ENCODE peak calls at places on chromosomes 4 and X, in four cellular contexts. One of them, this sample, is unnamed.
A peak's percentile ranks its signal among the peaks of the same experiment; 100 is the strongest.

GRCh38 chr4:21067351-21067750 is 367.1 kb downstream of the PACRGL start:
- DNase-seq in H9: no peak
- DNase-seq in neuronal stem cell: no peak
- DNase-seq in IMR-90: no peak
- DNase-seq in this sample: no peak

GRCh38 chr4:6907658-6908191 is 1.9 kb upstream of the TBC1D14 start:
- DNase-seq in H9: peak; percentile 71
- DNase-seq in neuronal stem cell: no peak
- DNase-seq in IMR-90: no peak
- DNase-seq in this sample: peak; percentile 66

GRCh38 chr4:34953145-34953799 is 1291.0 kb downstream of the ARAP2 start:
- DNase-seq in neuronal stem cell: no peak
- DNase-seq in H9: peak; percentile 76
- DNase-seq in IMR-90: no peak
- DNase-seq in this sample: peak; percentile 72

GRCh38 chrX:55624403-55624802 is 1.2 kb downstream of the FOXR2 start:
- DNase-seq in neuronal stem cell: no peak
- DNase-seq in IMR-90: no peak
- DNase-seq in H9: no peak
- DNase-seq in this sample: no peak

GRCh38 chr4:3386486-3386885 is 55.3 kb upstream of the HGFAC start:
- DNase-seq in IMR-90: no peak
- DNase-seq in H9: no peak
- DNase-seq in neuronal stem cell: no peak
- DNase-seq in this sample: no peak

GRCh38 chr4:41331224-41331623 is 74.5 kb downstream of the UCHL1 start:
- DNase-seq in IMR-90: no peak
- DNase-seq in neuronal stem cell: no peak
- DNase-seq in H9: no peak
- DNase-seq in this sample: no peak

GRCh38 chr4:176498857-176499256 is 179.1 kb downstream of the SPCS3 start:
- DNase-seq in neuronal stem cell: no peak
- DNase-seq in H9: no peak
- DNase-seq in IMR-90: peak; percentile 66
- DNase-seq in this sample: no peak

GRCh38 chr4:155959417-155959816 is 5.8 kb upstream of the CTSO start:
- DNase-seq in neuronal stem cell: no peak
- DNase-seq in H9: no peak
- DNase-seq in IMR-90: no peak
- DNase-seq in this sample: no peak

GRCh38 chr4:113641025-113641431 is 120.5 kb downstream of the CAMK2D start:
- DNase-seq in H9: no peak
- DNase-seq in IMR-90: no peak
- DNase-seq in neuronal stem cell: no peak
- DNase-seq in this sample: no peak

GRCh38 chr4:175805863-175806262 is 6.2 kb downstream of the GPM6A start:
- DNase-seq in IMR-90: no peak
- DNase-seq in H9: no peak
- DNase-seq in neuronal stem cell: no peak
- DNase-seq in this sample: no peak

GRCh38 chr4:185093573-185093972 is 49.5 kb upstream of the SLC25A4 start:
- DNase-seq in neuronal stem cell: no peak
- DNase-seq in IMR-90: no peak
- DNase-seq in H9: no peak
- DNase-seq in this sample: no peak

GRCh38 chr4:47071863-47072441 is 40.6 kb downstream of the GABRB1 start:
- DNase-seq in H9: no peak
- DNase-seq in IMR-90: peak; percentile 86
- DNase-seq in neuronal stem cell: no peak
- DNase-seq in this sample: no peak

GRCh38 chrX:123570011-123570590 is 162.8 kb downstream of the THOC2 start:
- DNase-seq in IMR-90: no peak
- DNase-seq in neuronal stem cell: no peak
- DNase-seq in H9: no peak
- DNase-seq in this sample: no peak

GRCh38 chr4:82811838-82812672 is 13.5 kb upstream of the SCD5 start:
- DNase-seq in IMR-90: peak; percentile 41
- DNase-seq in neuronal stem cell: peak; percentile 57
- DNase-seq in H9: no peak
- DNase-seq in this sample: peak; percentile 82

GRCh38 chrX:31201503-31201902 is 129.7 kb upstream of the FTHL17 start:
- DNase-seq in neuronal stem cell: no peak
- DNase-seq in IMR-90: no peak
- DNase-seq in H9: no peak
- DNase-seq in this sample: no peak

GRCh38 chr4:143360838-143361237 is 24.2 kb downstream of the GAB1 start:
- DNase-seq in H9: no peak
- DNase-seq in IMR-90: no peak
- DNase-seq in neuronal stem cell: no peak
- DNase-seq in this sample: no peak

GRCh38 chr4:40744218-40744617 is 5.5 kb upstream of the NSUN7 start:
- DNase-seq in neuronal stem cell: no peak
- DNase-seq in H9: no peak
- DNase-seq in IMR-90: no peak
- DNase-seq in this sample: no peak

GRCh38 chr4:185865901-185866328 is 53.9 kb upstream of the SORBS2 start:
- DNase-seq in neuronal stem cell: no peak
- DNase-seq in H9: no peak
- DNase-seq in IMR-90: peak; percentile 44
- DNase-seq in this sample: no peak

GRCh38 chr4:13126976-13127910 is 356.9 kb downstream of the RAB28 start:
- DNase-seq in neuronal stem cell: no peak
- DNase-seq in IMR-90: no peak
- DNase-seq in H9: no peak
- DNase-seq in this sample: no peak

GRCh38 chr4:39134674-39135073 is 47.7 kb upstream of the WDR19 start:
- DNase-seq in IMR-90: peak; percentile 1
- DNase-seq in neuronal stem cell: no peak
- DNase-seq in H9: no peak
- DNase-seq in this sample: no peak

GRCh38 chr4:172996571-172997216 is 171.9 kb upstream of the GALNT7 start:
- DNase-seq in IMR-90: peak; percentile 91
- DNase-seq in H9: no peak
- DNase-seq in neuronal stem cell: no peak
- DNase-seq in this sample: no peak

GRCh38 chr4:120857312-120857711 is 65.2 kb downstream of the PRDM5 start:
- DNase-seq in IMR-90: peak; percentile 52
- DNase-seq in neuronal stem cell: no peak
- DNase-seq in H9: no peak
- DNase-seq in this sample: no peak

GRCh38 chrX:121028419-121028818 is 19.0 kb upstream of the GLUD2 start:
- DNase-seq in neuronal stem cell: no peak
- DNase-seq in H9: no peak
- DNase-seq in IMR-90: no peak
- DNase-seq in this sample: no peak

GRCh38 chr4:99088485-99089365 is at the start of gene ADH5:
- DNase-seq in H9: peak; percentile 89
- DNase-seq in IMR-90: peak; percentile 81
- DNase-seq in neuronal stem cell: peak; percentile 82
- DNase-seq in this sample: peak; percentile 90

GRCh38 chr4:82643994-82644730 is 82.4 kb upstream of the TMEM150C start:
- DNase-seq in IMR-90: peak; percentile 58
- DNase-seq in H9: no peak
- DNase-seq in neuronal stem cell: no peak
- DNase-seq in this sample: no peak

GRCh38 chr4:8308144-8308543 is 38.6 kb downstream of the HTRA3 start:
- DNase-seq in H9: no peak
- DNase-seq in neuronal stem cell: no peak
- DNase-seq in IMR-90: no peak
- DNase-seq in this sample: no peak

GRCh38 chr4:105836537-105836936 is 58.7 kb upstream of the NPNT start:
- DNase-seq in H9: no peak
- DNase-seq in IMR-90: no peak
- DNase-seq in neuronal stem cell: no peak
- DNase-seq in this sample: peak; percentile 16

GRCh38 chrX:39816871-39817731 is 280.7 kb downstream of the BCOR start:
- DNase-seq in IMR-90: peak; percentile 54
- DNase-seq in neuronal stem cell: no peak
- DNase-seq in H9: peak; percentile 93
- DNase-seq in this sample: peak; percentile 92

GRCh38 chr4:7005571-7005970 is 37.6 kb upstream of the TADA2B start:
- DNase-seq in neuronal stem cell: no peak
- DNase-seq in H9: no peak
- DNase-seq in IMR-90: no peak
- DNase-seq in this sample: no peak

GRCh38 chr4:1970926-1971325 is 37.8 kb downstream of the NELFA start:
- DNase-seq in H9: no peak
- DNase-seq in neuronal stem cell: no peak
- DNase-seq in IMR-90: no peak
- DNase-seq in this sample: no peak

GRCh38 chrX:54358424-54359211 is 772 bp upstream of the WNK3 start:
- DNase-seq in H9: peak; percentile 83
- DNase-seq in neuronal stem cell: peak; percentile 91
- DNase-seq in IMR-90: peak; percentile 41
- DNase-seq in this sample: peak; percentile 92

GRCh38 chr4:38803833-38804653 is 548 bp downstream of the TLR1 start:
- DNase-seq in IMR-90: no peak
- DNase-seq in neuronal stem cell: no peak
- DNase-seq in H9: no peak
- DNase-seq in this sample: no peak

DNA sequence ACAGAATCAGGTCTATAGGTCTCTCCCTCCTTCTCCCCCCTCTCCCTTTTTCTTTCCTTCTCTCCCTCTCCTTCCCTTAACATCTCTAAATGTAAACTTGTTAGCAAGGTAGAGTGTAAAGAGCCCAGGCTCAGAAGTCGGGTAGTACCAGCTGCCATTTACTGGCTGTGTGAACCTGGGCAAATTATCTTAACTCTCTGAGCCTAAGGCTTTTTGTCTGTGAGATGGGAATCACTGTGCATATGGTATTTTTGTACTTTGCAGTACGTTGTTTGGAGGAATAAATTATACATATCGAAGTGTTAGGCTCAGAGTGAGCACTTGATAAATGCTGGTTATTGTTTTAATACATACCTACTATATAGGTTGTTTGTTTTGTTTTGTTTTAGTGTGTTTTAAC is 154.0 kb downstream of the RBMX2 start:
- DNase-seq in neuronal stem cell: no peak
- DNase-seq in H9: no peak
- DNase-seq in IMR-90: no peak
- DNase-seq in this sample: no peak
- H2BK15ac ChIP-seq in neuronal stem cell: no peak overlapping the region
- H2BK15ac ChIP-seq in H9: no peak overlapping the region
- H2BK15ac ChIP-seq in IMR-90: no peak overlapping the region
- H2BK15ac ChIP-seq in this sample: no peak overlapping the region

DNA sequence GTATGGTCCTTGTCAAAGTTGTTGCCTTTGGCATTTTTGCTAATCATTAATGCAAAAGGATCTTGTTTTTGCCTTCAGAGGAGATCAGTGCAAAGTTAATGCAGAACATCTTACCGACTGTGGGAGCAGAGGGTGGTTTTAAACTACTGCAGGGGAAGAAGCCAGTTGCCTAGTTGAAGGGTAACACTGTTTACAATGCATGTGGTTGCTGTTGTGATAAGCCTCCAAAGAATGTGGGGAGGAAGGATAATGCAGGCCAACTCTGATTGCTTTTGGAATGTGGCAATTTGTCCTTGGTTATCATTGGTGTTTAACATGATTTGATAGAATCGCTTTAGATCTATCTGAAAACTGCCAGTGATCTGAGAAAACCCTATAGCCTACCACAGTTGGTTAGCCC is 204.3 kb upstream of the TLL1 start:
- DNase-seq in neuronal stem cell: no peak
- DNase-seq in H9: no peak
- DNase-seq in IMR-90: no peak
- DNase-seq in this sample: peak; percentile 96
- H3K9ac ChIP-seq in neuronal stem cell: no peak overlapping the region
- H3K9ac ChIP-seq in H9: no peak overlapping the region
- H3K9ac ChIP-seq in IMR-90: no peak overlapping the region
- H3K9ac ChIP-seq in this sample: no peak overlapping the region

GRCh38 chrX:10979956-10980355 is 131.2 kb upstream of the HCCS start:
- DNase-seq in H9: no peak
- DNase-seq in neuronal stem cell: no peak
- DNase-seq in IMR-90: peak; percentile 20
- DNase-seq in this sample: peak; percentile 40

GRCh38 chrX:10981491-10981890 is 129.6 kb upstream of the HCCS start:
- DNase-seq in neuronal stem cell: no peak
- DNase-seq in IMR-90: no peak
- DNase-seq in H9: no peak
- DNase-seq in this sample: no peak

GRCh38 chrX:10984213-10984612 is 126.9 kb upstream of the HCCS start:
- DNase-seq in H9: no peak
- DNase-seq in neuronal stem cell: no peak
- DNase-seq in IMR-90: no peak
- DNase-seq in this sample: no peak

GRCh38 chrX:10986616-10987015 is 124.5 kb upstream of the HCCS start:
- DNase-seq in IMR-90: no peak
- DNase-seq in H9: no peak
- DNase-seq in neuronal stem cell: no peak
- DNase-seq in this sample: no peak

DNA sequence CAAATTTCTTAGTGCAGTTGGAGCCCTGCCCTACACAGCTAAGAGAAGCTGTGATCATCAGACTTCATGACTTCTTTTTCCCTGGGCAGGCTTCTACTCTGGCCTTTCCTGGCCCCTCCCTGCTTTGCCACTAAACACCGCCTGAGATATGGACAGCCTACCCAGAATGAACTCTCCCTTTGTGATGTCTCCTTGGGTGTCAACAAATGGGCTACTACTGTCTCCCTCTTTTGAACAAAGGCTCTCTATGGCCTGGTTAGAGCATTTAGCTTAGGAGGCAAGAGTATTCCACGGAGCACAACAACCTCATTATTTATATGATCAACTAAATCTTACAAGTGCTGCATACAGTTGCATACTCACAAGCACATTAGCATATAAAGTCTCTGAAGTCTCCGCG is 127.6 kb upstream of the HCCS start:
- DNase-seq in neuronal stem cell: no peak
- DNase-seq in IMR-90: no peak
- DNase-seq in H9: no peak
- DNase-seq in this sample: no peak
- H3K4me1 ChIP-seq in neuronal stem cell: no peaks in the 10 kb centered on the region
- H3K4me1 ChIP-seq in IMR-90: no peaks in the 10 kb centered on the region
- H3K4me1 ChIP-seq in H9: no peaks in the 10 kb centered on the region
- H3K4me1 ChIP-seq in this sample: no peaks in the 10 kb centered on the region

GRCh38 chr4:139736661-139737060 is 71.0 kb downstream of the MGST2 start:
- DNase-seq in H9: no peak
- DNase-seq in neuronal stem cell: no peak
- DNase-seq in IMR-90: no peak
- DNase-seq in this sample: no peak

GRCh38 chr4:139736257-139736626 is 70.6 kb downstream of the MGST2 start:
- DNase-seq in neuronal stem cell: no peak
- DNase-seq in H9: no peak
- DNase-seq in IMR-90: no peak
- DNase-seq in this sample: peak; percentile 37

GRCh38 chr4:139734201-139734874 is 68.7 kb downstream of the MGST2 start:
- DNase-seq in IMR-90: peak; percentile 65
- DNase-seq in neuronal stem cell: no peak
- DNase-seq in H9: no peak
- DNase-seq in this sample: peak; percentile 33

GRCh38 chr4:139734875-139735380 is 69.3 kb downstream of the MGST2 start:
- DNase-seq in H9: peak; percentile 87
- DNase-seq in IMR-90: peak; percentile 75
- DNase-seq in neuronal stem cell: peak; percentile 95
- DNase-seq in this sample: peak; percentile 96

GRCh38 chr4:139735381-139736256 is 70.0 kb downstream of the MGST2 start:
- DNase-seq in H9: peak; percentile 44
- DNase-seq in IMR-90: no peak
- DNase-seq in neuronal stem cell: peak; percentile 59
- DNase-seq in this sample: peak; percentile 71
- H2BK15ac ChIP-seq in H9: no peak overlapping the region
- H2BK15ac ChIP-seq in IMR-90: no peak overlapping the region
- H2BK15ac ChIP-seq in neuronal stem cell: no peak overlapping the region
- H2BK15ac ChIP-seq in this sample: peak overlapping the region; percentile 14